ENCODE peak calls at places on chromosomes 16 and 17, in nine cellular contexts. One of them, this sample, is unnamed.
A peak's percentile ranks its signal among the peaks of the same experiment; 100 is the strongest.

GRCh38 chr17:79777166-79777843 is 643 bp upstream of the CBX2 start:
- DNase-seq in H1: no peak
- DNase-seq in colonic mucosa: peak; percentile 71
- DNase-seq in adrenal gland: peak; percentile 73
- DNase-seq in Peyer's patch: no peak
- DNase-seq in GM12878: no peak
- DNase-seq in gastrocnemius medialis: no peak
- DNase-seq in CD8-positive, alpha-beta T cell: no peak
- DNase-seq in breast epithelium: no peak
- DNase-seq in this sample: no peak

GRCh38 chr16:77541131-77541530 is 106.3 kb upstream of the ADAMTS18 start:
- DNase-seq in gastrocnemius medialis: no peak
- DNase-seq in GM12878: no peak
- DNase-seq in adrenal gland: no peak
- DNase-seq in Peyer's patch: no peak
- DNase-seq in H1: no peak
- DNase-seq in colonic mucosa: no peak
- DNase-seq in CD8-positive, alpha-beta T cell: no peak
- DNase-seq in breast epithelium: no peak
- DNase-seq in this sample: no peak

GRCh38 chr16:54175552-54176375 is 110.8 kb downstream of the IRX3 start:
- DNase-seq in CD8-positive, alpha-beta T cell: no peak
- DNase-seq in Peyer's patch: no peak
- DNase-seq in adrenal gland: no peak
- DNase-seq in gastrocnemius medialis: no peak
- DNase-seq in GM12878: no peak
- DNase-seq in colonic mucosa: no peak
- DNase-seq in H1: no peak
- DNase-seq in breast epithelium: no peak
- DNase-seq in this sample: no peak

GRCh38 chr16:22727285-22728166 is 86.4 kb upstream of the HS3ST2 start:
- DNase-seq in breast epithelium: no peak
- DNase-seq in Peyer's patch: no peak
- DNase-seq in colonic mucosa: no peak
- DNase-seq in adrenal gland: no peak
- DNase-seq in H1: no peak
- DNase-seq in gastrocnemius medialis: no peak
- DNase-seq in GM12878: no peak
- DNase-seq in CD8-positive, alpha-beta T cell: no peak
- DNase-seq in this sample: no peak

GRCh38 chr16:3444032-3444388 is 530 bp downstream of the NAA60 start:
- DNase-seq in adrenal gland: peak; percentile 46
- DNase-seq in CD8-positive, alpha-beta T cell: no peak
- DNase-seq in breast epithelium: no peak
- DNase-seq in GM12878: no peak
- DNase-seq in Peyer's patch: no peak
- DNase-seq in gastrocnemius medialis: no peak
- DNase-seq in H1: no peak
- DNase-seq in colonic mucosa: peak; percentile 64
- DNase-seq in this sample: peak; percentile 45

GRCh38 chr16:85220125-85220839 is 108.0 kb upstream of the CIBAR2 start:
- DNase-seq in GM12878: no peak
- DNase-seq in CD8-positive, alpha-beta T cell: no peak
- DNase-seq in colonic mucosa: peak; percentile 75
- DNase-seq in breast epithelium: no peak
- DNase-seq in adrenal gland: peak; percentile 89
- DNase-seq in H1: no peak
- DNase-seq in gastrocnemius medialis: peak; percentile 70
- DNase-seq in Peyer's patch: peak; percentile 63
- DNase-seq in this sample: peak; percentile 73

GRCh38 chr17:42016411-42016831 is 818 bp downstream of the DNAJC7 start:
- DNase-seq in GM12878: no peak
- DNase-seq in adrenal gland: peak; percentile 33
- DNase-seq in CD8-positive, alpha-beta T cell: no peak
- DNase-seq in colonic mucosa: no peak
- DNase-seq in gastrocnemius medialis: no peak
- DNase-seq in breast epithelium: no peak
- DNase-seq in H1: no peak
- DNase-seq in Peyer's patch: no peak
- DNase-seq in this sample: no peak

GRCh38 chr17:56717471-56717870 is 116.2 kb downstream of the C17orf67 start:
- DNase-seq in breast epithelium: no peak
- DNase-seq in H1: no peak
- DNase-seq in adrenal gland: no peak
- DNase-seq in colonic mucosa: no peak
- DNase-seq in gastrocnemius medialis: no peak
- DNase-seq in GM12878: no peak
- DNase-seq in CD8-positive, alpha-beta T cell: no peak
- DNase-seq in Peyer's patch: no peak
- DNase-seq in this sample: no peak

GRCh38 chr16:63372283-63372682 is 1336.0 kb upstream of the CDH8 start:
- DNase-seq in breast epithelium: no peak
- DNase-seq in CD8-positive, alpha-beta T cell: no peak
- DNase-seq in H1: no peak
- DNase-seq in GM12878: no peak
- DNase-seq in adrenal gland: no peak
- DNase-seq in gastrocnemius medialis: no peak
- DNase-seq in colonic mucosa: peak; percentile 27
- DNase-seq in Peyer's patch: no peak
- DNase-seq in this sample: no peak

GRCh38 chr17:41728056-41728455 is 6.4 kb downstream of the HAP1 start:
- DNase-seq in colonic mucosa: no peak
- DNase-seq in breast epithelium: no peak
- DNase-seq in CD8-positive, alpha-beta T cell: no peak
- DNase-seq in adrenal gland: no peak
- DNase-seq in gastrocnemius medialis: no peak
- DNase-seq in Peyer's patch: no peak
- DNase-seq in H1: no peak
- DNase-seq in GM12878: no peak
- DNase-seq in this sample: no peak

GRCh38 chr17:58262149-58262548 is 18.6 kb downstream of the MPO start:
- DNase-seq in Peyer's patch: no peak
- DNase-seq in H1: no peak
- DNase-seq in GM12878: no peak
- DNase-seq in adrenal gland: no peak
- DNase-seq in colonic mucosa: peak; percentile 6
- DNase-seq in CD8-positive, alpha-beta T cell: no peak
- DNase-seq in gastrocnemius medialis: no peak
- DNase-seq in breast epithelium: no peak
- DNase-seq in this sample: no peak

GRCh38 chr17:17570207-17570797 is 21.2 kb downstream of the PEMT start:
- DNase-seq in H1: no peak
- DNase-seq in gastrocnemius medialis: peak; percentile 61
- DNase-seq in CD8-positive, alpha-beta T cell: no peak
- DNase-seq in colonic mucosa: peak; percentile 54
- DNase-seq in adrenal gland: peak; percentile 57
- DNase-seq in Peyer's patch: peak; percentile 65
- DNase-seq in breast epithelium: no peak
- DNase-seq in GM12878: no peak
- DNase-seq in this sample: no peak

GRCh38 chr16:22614271-22614947 is 103.7 kb downstream of the NPIPB5 start:
- DNase-seq in adrenal gland: no peak
- DNase-seq in Peyer's patch: no peak
- DNase-seq in breast epithelium: no peak
- DNase-seq in gastrocnemius medialis: no peak
- DNase-seq in colonic mucosa: peak; percentile 38
- DNase-seq in GM12878: no peak
- DNase-seq in H1: no peak
- DNase-seq in CD8-positive, alpha-beta T cell: no peak
- DNase-seq in this sample: no peak

GRCh38 chr17:10606110-10606509 is 51.0 kb downstream of the MYH3 start:
- DNase-seq in colonic mucosa: no peak
- DNase-seq in CD8-positive, alpha-beta T cell: no peak
- DNase-seq in H1: no peak
- DNase-seq in GM12878: no peak
- DNase-seq in breast epithelium: no peak
- DNase-seq in Peyer's patch: no peak
- DNase-seq in adrenal gland: no peak
- DNase-seq in gastrocnemius medialis: no peak
- DNase-seq in this sample: no peak

GRCh38 chr17:78138204-78139060 is 7.8 kb upstream of the C17orf99 start:
- DNase-seq in adrenal gland: no peak
- DNase-seq in breast epithelium: no peak
- DNase-seq in H1: no peak
- DNase-seq in CD8-positive, alpha-beta T cell: no peak
- DNase-seq in Peyer's patch: no peak
- DNase-seq in colonic mucosa: no peak
- DNase-seq in gastrocnemius medialis: no peak
- DNase-seq in GM12878: no peak
- DNase-seq in this sample: no peak
- TF ChIP-seq CTCF in adrenal gland: no peak
- TF ChIP-seq CTCF in breast epithelium: no peak
- TF ChIP-seq CTCF in H1: no peak
- TF ChIP-seq CTCF in CD8-positive, alpha-beta T cell: no peak
- TF ChIP-seq CTCF in Peyer's patch: no peak
- TF ChIP-seq CTCF in colonic mucosa: no peak
- TF ChIP-seq CTCF in gastrocnemius medialis: no peak
- TF ChIP-seq CTCF in GM12878: no peak
- TF ChIP-seq CTCF in this sample: no peak

GRCh38 chr16:88850531-88851199 is 6.1 kb downstream of the GALNS start:
- DNase-seq in GM12878: no peak
- DNase-seq in Peyer's patch: no peak
- DNase-seq in colonic mucosa: no peak
- DNase-seq in gastrocnemius medialis: no peak
- DNase-seq in H1: no peak
- DNase-seq in CD8-positive, alpha-beta T cell: no peak
- DNase-seq in breast epithelium: no peak
- DNase-seq in adrenal gland: no peak
- DNase-seq in this sample: no peak
- H3K4me1 ChIP-seq in GM12878: peaks cover 12% of the 10 kb centered on the region
- H3K4me1 ChIP-seq in Peyer's patch: peaks cover under 1% of the 10 kb centered on the region
- H3K4me1 ChIP-seq in colonic mucosa: peaks cover 1% of the 10 kb centered on the region
- H3K4me1 ChIP-seq in gastrocnemius medialis: no peaks in the 10 kb centered on the region
- H3K4me1 ChIP-seq in H1: no peaks in the 10 kb centered on the region
- H3K4me1 ChIP-seq in CD8-positive, alpha-beta T cell: peaks cover 16% of the 10 kb centered on the region
- H3K4me1 ChIP-seq in breast epithelium: no peaks in the 10 kb centered on the region
- H3K4me1 ChIP-seq in adrenal gland: peaks cover 11% of the 10 kb centered on the region
- H3K4me1 ChIP-seq in this sample: peaks cover 15% of the 10 kb centered on the region

DNA sequence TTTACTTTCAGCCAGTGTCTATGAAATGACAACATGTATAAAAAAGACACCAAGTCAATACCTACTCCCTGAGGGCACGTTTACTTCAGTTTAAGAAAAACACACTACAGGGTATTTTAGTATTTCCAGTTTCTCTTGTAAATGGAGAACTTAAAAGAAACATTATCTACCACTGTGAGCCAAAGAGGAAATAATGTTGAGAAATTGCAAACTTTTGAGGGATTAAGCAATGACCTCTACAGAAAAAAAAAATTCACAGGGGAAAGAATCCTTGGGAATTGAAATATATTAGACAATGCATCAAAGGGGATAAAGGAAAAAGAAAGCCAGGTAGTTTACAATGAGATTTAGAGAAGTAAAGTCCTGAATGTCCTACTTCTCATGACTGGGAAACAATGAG is 126.0 kb downstream of the KCNJ2 start:
- DNase-seq in adrenal gland: no peak
- DNase-seq in Peyer's patch: no peak
- DNase-seq in gastrocnemius medialis: no peak
- DNase-seq in breast epithelium: no peak
- DNase-seq in colonic mucosa: no peak
- DNase-seq in H1: no peak
- DNase-seq in CD8-positive, alpha-beta T cell: no peak
- DNase-seq in GM12878: no peak
- DNase-seq in this sample: no peak
- H3K4me3 ChIP-seq in adrenal gland: no peak overlapping the region
- H3K4me3 ChIP-seq in Peyer's patch: no peak overlapping the region
- H3K4me3 ChIP-seq in gastrocnemius medialis: no peak overlapping the region
- H3K4me3 ChIP-seq in breast epithelium: no peak overlapping the region
- H3K4me3 ChIP-seq in colonic mucosa: no peak overlapping the region
- H3K4me3 ChIP-seq in H1: no peak overlapping the region
- H3K4me3 ChIP-seq in CD8-positive, alpha-beta T cell: no peak overlapping the region
- H3K4me3 ChIP-seq in GM12878: no peak overlapping the region
- H3K4me3 ChIP-seq in this sample: no peak overlapping the region

GRCh38 chr16:2009791-2010510 is at the start of gene ZNF598:
- DNase-seq in Peyer's patch: peak; percentile 89
- DNase-seq in adrenal gland: peak; percentile 79
- DNase-seq in GM12878: no peak
- DNase-seq in H1: no peak
- DNase-seq in breast epithelium: peak; percentile 74
- DNase-seq in colonic mucosa: peak; percentile 79
- DNase-seq in CD8-positive, alpha-beta T cell: peak; percentile 72
- DNase-seq in gastrocnemius medialis: peak; percentile 61
- DNase-seq in this sample: peak; percentile 89
- TF ChIP-seq CTCF in Peyer's patch: no peak
- TF ChIP-seq CTCF in adrenal gland: no peak
- TF ChIP-seq CTCF in GM12878: no peak
- TF ChIP-seq CTCF in H1: no peak
- TF ChIP-seq CTCF in breast epithelium: no peak
- TF ChIP-seq CTCF in colonic mucosa: no peak
- TF ChIP-seq CTCF in CD8-positive, alpha-beta T cell: no peak
- TF ChIP-seq CTCF in gastrocnemius medialis: peak; percentile 8
- TF ChIP-seq CTCF in this sample: no peak

GRCh38 chr17:76539631-76540271 is at the start of gene PRCD:
- DNase-seq in gastrocnemius medialis: no peak
- DNase-seq in Peyer's patch: no peak
- DNase-seq in CD8-positive, alpha-beta T cell: no peak
- DNase-seq in breast epithelium: no peak
- DNase-seq in H1: no peak
- DNase-seq in GM12878: no peak
- DNase-seq in colonic mucosa: no peak
- DNase-seq in adrenal gland: no peak
- DNase-seq in this sample: peak; percentile 15
- H3K4me1 ChIP-seq in gastrocnemius medialis: peaks cover 42% of the 10 kb centered on the region
- H3K4me1 ChIP-seq in Peyer's patch: peaks cover 6% of the 10 kb centered on the region
- H3K4me1 ChIP-seq in CD8-positive, alpha-beta T cell: peaks cover 17% of the 10 kb centered on the region
- H3K4me1 ChIP-seq in breast epithelium: peaks cover 1% of the 10 kb centered on the region
- H3K4me1 ChIP-seq in H1: no peaks in the 10 kb centered on the region
- H3K4me1 ChIP-seq in GM12878: no peaks in the 10 kb centered on the region
- H3K4me1 ChIP-seq in colonic mucosa: no peaks in the 10 kb centered on the region
- H3K4me1 ChIP-seq in adrenal gland: peaks cover 47% of the 10 kb centered on the region
- H3K4me1 ChIP-seq in this sample: peaks cover 22% of the 10 kb centered on the region